ENCODE peak calls at places on chromosome 4, in ten cellular contexts. M, B, Q, D, E, O, K, A, T and V are unnamed samples.

GRCh38 chr4:62344474-62344873 is 1144.3 kb downstream of the ADGRL3 start:
- DNase-seq in M (no peak), B (no peak), Q (no peak), D (no peak), E (no peak), O (no peak), K (no peak), A (no peak), T (no peak), V (no peak)

GRCh38 chr4:186553717-186554116 is 1.6 kb downstream of the MTNR1A start:
- DNase-seq in M (no peak), B (no peak), Q (no peak), D (no peak), E (no peak), O (no peak), K (no peak), A (no peak), T (no peak), V (no peak)

GRCh38 chr4:72896515-72896914 is 173.0 kb downstream of the COX18 start:
- DNase-seq in M (peak; percentile 67), B (peak; percentile 78), Q (no peak), D (no peak), E (peak; percentile 10), O (peak; percentile 67), K (no peak), A (no peak), T (peak; percentile 35), V (no peak)

GRCh38 chr4:110510955-110511544 is 35.1 kb downstream of the ENPEP start:
- DNase-seq in M (peak; percentile 79), B (peak; percentile 67), Q (no peak), D (peak; percentile 56), E (no peak), O (peak; percentile 74), K (no peak), A (no peak), T (peak; percentile 70), V (no peak)

GRCh38 chr4:169619518-169619957 is 840 bp upstream of the CLCN3 start:
- DNase-seq in M (peak; percentile 64), B (peak; percentile 54), Q (no peak), D (peak; percentile 71), E (no peak), O (peak; percentile 79), K (peak; percentile 55), A (no peak), T (peak; percentile 72), V (peak; percentile 38)

GRCh38 chr4:95165926-95166524 is 382.7 kb downstream of the UNC5C start:
- DNase-seq in M (peak; percentile 81), B (peak; percentile 65), Q (no peak), D (peak; percentile 57), E (no peak), O (peak; percentile 72), K (no peak), A (no peak), T (peak; percentile 72), V (no peak)

GRCh38 chr4:48081196-48081595 is 52.9 kb downstream of the TXK start:
- DNase-seq in M (no peak), B (peak; percentile 4), Q (no peak), D (no peak), E (no peak), O (peak; percentile 25), K (no peak), A (no peak), T (peak; percentile 34), V (no peak)

GRCh38 chr4:119284876-119285611 is 36.9 kb downstream of the FABP2 start:
- DNase-seq in M (peak; percentile 52), B (peak; percentile 34), Q (no peak), D (no peak), E (no peak), O (no peak), K (no peak), A (no peak), T (peak; percentile 23), V (no peak)

GRCh38 chr4:132572210-132572609 is 576.9 kb upstream of the PCDH10 start:
- DNase-seq in M (peak; percentile 49), B (peak; percentile 25), Q (no peak), D (no peak), E (no peak), O (no peak), K (no peak), A (no peak), T (no peak), V (no peak)

GRCh38 chr4:147787204-147787603 is 55.3 kb downstream of the ARHGAP10 start:
- DNase-seq in M (no peak), B (peak; percentile 68), Q (peak; percentile 51), D (no peak), E (no peak), O (peak; percentile 81), K (no peak), A (no peak), T (peak; percentile 42), V (no peak)

GRCh38 chr4:1721003-1721665 is at the start of the genes TACC3 and TMEM129:
- DNase-seq in M (peak; percentile 93), B (peak; percentile 87), Q (peak; percentile 94), D (peak; percentile 96), E (peak; percentile 75), O (peak; percentile 97), K (peak; percentile 98), A (peak; percentile 79), T (peak; percentile 94), V (peak; percentile 87)

GRCh38 chr4:165627548-165627947 is 245.5 kb upstream of the TLL1 start:
- DNase-seq in M (no peak), B (no peak), Q (no peak), D (no peak), E (no peak), O (no peak), K (no peak), A (no peak), T (no peak), V (no peak)

GRCh38 chr4:15469402-15470148 is at the start of gene CC2D2A:
- DNase-seq in M (peak; percentile 75), B (peak; percentile 69), Q (no peak), D (no peak), E (no peak), O (peak; percentile 79), K (no peak), A (no peak), T (peak; percentile 47), V (no peak)

GRCh38 chr4:25258980-25259578 is 25.2 kb downstream of the PI4K2B start:
- DNase-seq in M (no peak), B (peak; percentile 61), Q (no peak), D (no peak), E (no peak), O (peak; percentile 62), K (no peak), A (no peak), T (peak; percentile 63), V (no peak)

GRCh38 chr4:58749206-58749605 is 1639.0 kb upstream of the IGFBP7 start:
- DNase-seq in M (no peak), B (no peak), Q (no peak), D (no peak), E (no peak), O (no peak), K (peak; percentile 78), A (no peak), T (peak; percentile 78), V (no peak)

GRCh38 chr4:112514449-112515277 is 1.3 kb downstream of the NEUROG2 start:
- DNase-seq in M (no peak), B (no peak), Q (no peak), D (no peak), E (no peak), O (no peak), K (no peak), A (no peak), T (no peak), V (no peak)
- TF ChIP-seq CTCF in M (no peak), B (no peak), Q (no peak), D (no peak), E (no peak), O (no peak), K (no peak), A (no peak), T (no peak), V (no peak)

GRCh38 chr4:156476359-156476758 is 495.2 kb downstream of the PDGFC start:
- DNase-seq in M (peak; percentile 94), B (peak; percentile 98), Q (no peak), D (peak; percentile 51), E (no peak), O (peak; percentile 93), K (no peak), A (no peak), T (peak; percentile 91), V (no peak)

GRCh38 chr4:156473175-156473574 is 498.4 kb downstream of the PDGFC start:
- DNase-seq in M (no peak), B (no peak), Q (no peak), D (no peak), E (no peak), O (no peak), K (no peak), A (no peak), T (no peak), V (no peak)

GRCh38 chr4:156472624-156473023 is 499.0 kb downstream of the PDGFC start:
- DNase-seq in M (no peak), B (no peak), Q (no peak), D (no peak), E (no peak), O (no peak), K (no peak), A (no peak), T (no peak), V (no peak)

DNA sequence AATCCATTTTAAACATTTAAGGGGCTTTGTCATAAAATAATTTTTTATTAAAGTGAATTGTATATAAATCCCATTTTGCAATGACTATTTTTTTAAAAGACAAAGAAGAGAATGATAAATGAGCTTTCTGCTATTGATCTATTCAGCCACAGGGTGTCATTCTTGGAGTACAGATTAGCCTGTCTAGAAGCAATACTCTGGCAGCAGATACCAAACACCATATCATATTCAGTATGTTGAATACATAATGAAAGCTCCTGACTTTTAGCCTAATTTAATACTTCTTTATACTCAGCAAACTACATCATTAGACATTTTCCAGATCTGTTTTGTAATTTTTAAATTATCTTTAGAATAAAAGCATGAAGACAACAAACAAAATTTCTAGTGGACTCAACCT is 496.3 kb downstream of the PDGFC start:
- DNase-seq in M (peak; percentile 82), B (peak; percentile 76), Q (no peak), D (peak; percentile 42), E (no peak), O (peak; percentile 81), K (no peak), A (no peak), T (peak; percentile 69), V (no peak)
- TF ChIP-seq CTCF in M (peak; percentile 37), B (peak; percentile 70), Q (no peak), D (peak; percentile 54), E (peak; percentile 60), O (peak; percentile 53), K (peak; percentile 62), A (peak; percentile 35), T (peak; percentile 77), V (no peak)

GRCh38 chr4:83455300-83456183 is at the start of the genes HELQ and MRPS18C:
- DNase-seq in M (peak; percentile 99), B (peak; percentile 99), Q (peak; percentile 96), D (peak; percentile 98), E (peak; percentile 96), O (peak; percentile 99), K (peak; percentile 92), A (peak; percentile 95), T (peak; percentile 97), V (peak; percentile 82)
- TF ChIP-seq CTCF in M (peak; percentile 40), B (peak; percentile 22), Q (no peak), D (no peak), E (peak; percentile 26), O (peak; percentile 38), K (peak; percentile 42), A (no peak), T (no peak), V (no peak)

DNA sequence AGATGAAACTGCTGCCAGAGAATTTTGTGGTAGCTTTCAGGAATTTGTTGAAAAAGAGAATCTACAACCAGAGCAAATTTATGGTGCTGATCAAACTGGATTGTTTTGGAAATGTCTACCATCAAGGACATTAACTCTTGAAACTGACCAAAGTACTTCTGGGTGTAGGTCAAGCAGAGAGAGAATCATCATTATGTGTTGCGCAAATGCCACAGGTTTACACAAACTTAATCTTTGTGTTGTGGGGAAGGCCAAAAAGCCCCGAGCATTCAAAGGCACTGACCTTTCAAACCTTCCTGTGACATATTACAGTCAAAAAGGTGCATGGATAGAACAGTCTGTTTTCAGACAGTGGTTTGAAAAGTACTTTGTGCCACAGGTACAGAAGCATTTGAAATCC is 2.1 kb downstream of the TIGD2 start:
- DNase-seq in M (no peak), B (no peak), Q (no peak), D (no peak), E (no peak), O (no peak), K (no peak), A (no peak), T (no peak), V (no peak)
- TF ChIP-seq CTCF in M (no peak), B (no peak), Q (no peak), D (no peak), E (no peak), O (no peak), K (no peak), A (no peak), T (no peak), V (no peak)